ENCODE peak calls at places on chromosomes 6 and 20, in eight cellular contexts. J is choroid plexus epithelial cell, L is transverse colon, Z is fibroblast of mammary gland, X is upper lobe of right lung, H is endodermal cell, M is esophagus squamous epithelium, R is foreskin fibroblast. S is an unnamed sample.
A peak's percentile ranks its signal among the peaks of the same experiment; 100 is the strongest.

GRCh38 chr6:110534731-110535164 is 58.3 kb upstream of the SLC22A16 start:
- DNase-seq in L (no peak), R (peak; percentile 91), Z (peak; percentile 96), M (no peak), J (peak; percentile 97), X (no peak), H (no peak), S (peak; percentile 29)

GRCh38 chr20:24934716-24935115 is 14.4 kb upstream of the CST7 start:
- DNase-seq in H (peak; percentile 13), J (no peak), M (no peak), Z (no peak), R (no peak), L (no peak), X (no peak), S (peak; percentile 11)

GRCh38 chr6:70849348-70850069 is 107.4 kb downstream of the B3GAT2 start:
- DNase-seq in J (peak; percentile 62), Z (peak; percentile 4), M (no peak), R (no peak), X (no peak), H (no peak), L (no peak), S (no peak)

GRCh38 chr6:34275128-34275804 is 26.5 kb upstream of the SMIM29 start:
- DNase-seq in J (no peak), R (no peak), H (no peak), X (no peak), L (no peak), Z (no peak), M (no peak), S (no peak)

GRCh38 chr6:156190270-156190669 is 586.9 kb upstream of the ARID1B start:
- DNase-seq in M (no peak), L (no peak), Z (no peak), X (no peak), R (no peak), H (no peak), J (no peak), S (no peak)

GRCh38 chr6:1703923-1704322 is 94.2 kb downstream of the FOXC1 start:
- DNase-seq in R (no peak), X (no peak), Z (no peak), H (no peak), M (no peak), J (no peak), L (no peak), S (no peak)

GRCh38 chr20:4811661-4812181 is 90.0 kb downstream of the PRND start:
- DNase-seq in X (peak; percentile 74), J (no peak), L (peak; percentile 68), Z (no peak), H (no peak), R (no peak), M (peak; percentile 55), S (peak; percentile 53)

GRCh38 chr6:43939281-43940070 is 169.5 kb downstream of the VEGFA start:
- DNase-seq in H (peak; percentile 43), L (no peak), J (no peak), Z (no peak), R (no peak), X (no peak), M (no peak), S (no peak)

GRCh38 chr20:20051767-20052073 is 546 bp downstream of the CRNKL1 start:
- DNase-seq in Z (no peak), M (no peak), L (no peak), R (no peak), J (peak; percentile 5), H (no peak), X (no peak), S (no peak)

GRCh38 chr6:83815631-83816030 is 37.5 kb upstream of the RIPPLY2 start:
- DNase-seq in R (no peak), X (no peak), J (peak; percentile 32), Z (no peak), H (no peak), L (no peak), M (no peak), S (no peak)

GRCh38 chr6:49269190-49269589 is 193.9 kb downstream of the MMUT start:
- DNase-seq in H (no peak), Z (peak; percentile 56), R (peak; percentile 1), M (no peak), X (no peak), L (no peak), J (peak; percentile 7), S (no peak)

GRCh38 chr6:150719861-150720260 is 120.2 kb downstream of the PLEKHG1 start:
- DNase-seq in R (no peak), M (no peak), X (no peak), Z (no peak), H (no peak), J (no peak), L (no peak), S (no peak)

GRCh38 chr20:3727333-3728035 is 5.0 kb upstream of the HSPA12B start:
- DNase-seq in X (peak; percentile 36), M (no peak), L (no peak), Z (peak; percentile 80), R (peak; percentile 56), H (peak; percentile 41), J (peak; percentile 24), S (no peak)

GRCh38 chr6:13710552-13711383 is 867 bp downstream of the RANBP9 start:
- DNase-seq in Z (no peak), M (no peak), J (peak; percentile 27), L (peak; percentile 66), X (peak; percentile 83), R (no peak), H (peak; percentile 84), S (peak; percentile 63)

GRCh38 chr20:11553603-11554002 is 364.1 kb upstream of the BTBD3 start:
- DNase-seq in X (no peak), J (peak; percentile 51), M (no peak), L (no peak), Z (peak; percentile 25), R (peak; percentile 4), H (no peak), S (no peak)

GRCh38 chr6:38307730-38308129 is 332.0 kb downstream of the BTBD9 start:
- DNase-seq in Z (peak; percentile 9), H (no peak), M (no peak), L (no peak), R (no peak), J (peak; percentile 39), X (no peak), S (no peak)

GRCh38 chr20:45951474-45951873 is 17.0 kb downstream of the PCIF1 start:
- DNase-seq in H (no peak), X (no peak), M (no peak), L (no peak), J (no peak), R (no peak), Z (no peak), S (no peak)

GRCh38 chr20:59084041-59084841 is 41.7 kb upstream of the PRELID3B start:
- DNase-seq in M (no peak), X (no peak), Z (no peak), L (no peak), J (no peak), R (no peak), H (no peak), S (no peak)

GRCh38 chr20:1313236-1313964 is 15.5 kb downstream of the SDCBP2 start:
- DNase-seq in R (peak; percentile 61), L (peak; percentile 73), M (no peak), J (peak; percentile 71), H (peak; percentile 91), Z (peak; percentile 82), X (peak; percentile 84), S (peak; percentile 78)

GRCh38 chr6:136762022-136762975 is 30.0 kb downstream of the MAP3K5 start:
- DNase-seq in L (no peak), R (no peak), H (no peak), M (no peak), Z (no peak), J (no peak), X (no peak), S (peak; percentile 19)

GRCh38 chr6:50380409-50381105 is 330.8 kb upstream of the DEFB112 start:
- DNase-seq in Z (no peak), L (no peak), M (no peak), X (no peak), H (no peak), J (no peak), R (no peak), S (no peak)
- TF ChIP-seq CTCF in Z (no peak), L (no peak), M (no peak), X (no peak), H (no peak), J (no peak), R (no peak), S (no peak)

GRCh38 chr6:35842381-35842780 is 37.2 kb downstream of the LHFPL5 start:
- DNase-seq in J (no peak), H (no peak), X (no peak), M (no peak), Z (no peak), R (no peak), L (no peak), S (no peak)

GRCh38 chr6:35844290-35844689 is 39.1 kb downstream of the LHFPL5 start:
- DNase-seq in J (no peak), X (no peak), L (no peak), H (no peak), Z (no peak), R (no peak), M (no peak), S (no peak)

GRCh38 chr6:35833534-35833933 is 28.4 kb downstream of the LHFPL5 start:
- DNase-seq in X (no peak), R (no peak), M (no peak), L (no peak), H (no peak), J (peak; percentile 7), Z (peak; percentile 25), S (no peak)

GRCh38 chr6:35839019-35839418 is 33.9 kb downstream of the LHFPL5 start:
- DNase-seq in M (no peak), L (no peak), Z (no peak), X (no peak), R (no peak), H (no peak), J (no peak), S (no peak)
- H3K4me3 ChIP-seq in M (no peak overlapping the region), L (no peak overlapping the region), Z (no peak overlapping the region), X (no peak overlapping the region), R (no peak overlapping the region), H (no peak overlapping the region), J (no peak overlapping the region), S (no peak overlapping the region)

DNA sequence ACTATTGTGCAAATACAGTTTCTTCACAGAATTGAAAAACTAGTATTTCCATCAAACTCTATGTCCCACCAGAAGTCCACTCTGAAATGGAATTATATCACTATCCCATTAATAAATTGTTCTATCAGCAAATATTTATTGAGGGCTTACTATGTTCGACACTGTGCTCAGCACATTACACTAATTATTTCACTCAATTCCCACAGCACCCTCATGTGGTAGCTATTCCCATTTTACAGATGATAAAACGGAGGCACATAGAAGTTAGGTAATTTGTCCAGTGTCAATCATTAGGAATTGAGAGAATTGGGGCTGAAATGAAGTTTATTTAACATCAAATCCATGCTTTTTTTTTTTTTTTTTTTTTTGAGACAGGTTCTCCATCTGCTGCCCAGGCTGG is 52.5 kb downstream of the MKKS start:
- DNase-seq in X (no peak), R (no peak), Z (peak; percentile 23), M (no peak), H (no peak), L (no peak), J (no peak), S (no peak)
- TF ChIP-seq CTCF in X (no peak), R (no peak), Z (peak; percentile 10), M (no peak), H (peak; percentile 17), L (no peak), J (no peak), S (no peak)

DNA sequence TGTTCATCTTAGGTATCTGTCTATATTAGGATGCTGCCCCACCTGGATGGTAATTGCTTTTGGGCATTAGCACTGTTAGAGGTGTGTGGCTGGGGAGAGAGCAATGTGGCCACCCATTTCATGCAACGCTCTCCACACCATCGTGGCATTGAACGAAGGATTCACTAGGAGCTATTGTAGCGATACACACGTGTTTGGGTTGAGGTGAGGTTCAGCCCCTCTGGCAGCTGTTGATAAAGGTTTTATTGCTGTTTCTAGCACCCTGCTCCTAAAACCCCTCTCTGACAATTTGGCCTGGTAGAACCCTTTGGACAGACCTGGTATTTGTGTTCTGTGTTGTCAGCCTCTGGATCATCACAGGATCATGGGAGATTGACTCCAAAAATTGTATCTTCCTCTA is 280.9 kb downstream of the PRL start:
- DNase-seq in X (no peak), J (no peak), Z (no peak), H (no peak), L (no peak), R (no peak), M (no peak), S (no peak)
- H3K4me3 ChIP-seq in X (no peak overlapping the region), J (no peak overlapping the region), Z (no peak overlapping the region), H (no peak overlapping the region), L (no peak overlapping the region), R (no peak overlapping the region), M (no peak overlapping the region), S (no peak overlapping the region)

S was measured in colonic mucosa.